ENCODE peak calls at places on chromosomes 2 and 18, in six cellular contexts. O is endothelial cell; M is iris pigment epithelial cell; X is foreskin melanocyte; D is heart left ventricle; P is activated CD4-positive, alpha-beta T cell treated with anti-CD3 and anti-CD28 coated beads for 24 hours. I is an unnamed sample.

GRCh38 chr2:230418341-230419016 is 2.5 kb downstream of the SP100 start:
- DNase-seq in O (no peak), M (peak; percentile 83), X (no peak), D (peak; percentile 49), P (no peak), I (no peak)

GRCh38 chr18:22385718-22386117 is 32.0 kb downstream of the CTAGE1 start:
- DNase-seq in O (no peak), M (peak; percentile 87), X (no peak), D (no peak), P (no peak), I (no peak)

GRCh38 chr2:203594541-203594940 is 59.4 kb upstream of the RAPH1 start:
- DNase-seq in O (no peak), M (peak; percentile 89), X (peak; percentile 62), D (no peak), P (no peak), I (no peak)

GRCh38 chr18:73487956-73488355 is 620.2 kb upstream of the NETO1 start:
- DNase-seq in O (no peak), M (no peak), X (no peak), D (no peak), P (no peak), I (no peak)

GRCh38 chr2:230723363-230723762 is 10.7 kb downstream of the CAB39 start:
- DNase-seq in O (no peak), M (peak; percentile 53), X (no peak), D (no peak), P (no peak), I (no peak)

GRCh38 chr2:239252433-239253200 is 148.2 kb downstream of the HDAC4 start:
- DNase-seq in O (no peak), M (no peak), X (peak; percentile 74), D (peak; percentile 90), P (no peak), I (no peak)

GRCh38 chr2:170818294-170819104 is 1.8 kb downstream of the GAD1 start:
- DNase-seq in O (no peak), M (no peak), X (no peak), D (no peak), P (no peak), I (no peak)

GRCh38 chr2:45406626-45407025 is 204.4 kb downstream of the SRBD1 start:
- DNase-seq in O (no peak), M (peak; percentile 65), X (no peak), D (no peak), P (no peak), I (no peak)

GRCh38 chr2:45184606-45185005 is 175.4 kb upstream of the SIX2 start:
- DNase-seq in O (no peak), M (peak; percentile 48), X (no peak), D (no peak), P (no peak), I (no peak)

GRCh38 chr2:237614151-237614720 is 13.2 kb upstream of the LRRFIP1 start:
- DNase-seq in O (no peak), M (peak; percentile 75), X (no peak), D (no peak), P (no peak), I (no peak)

GRCh38 chr2:86044614-86045013 is 61.1 kb downstream of the POLR1A start:
- DNase-seq in O (no peak), M (no peak), X (no peak), D (no peak), P (no peak), I (no peak)

GRCh38 chr18:48952287-48953095 is 1.7 kb upstream of the SMAD7 start:
- DNase-seq in O (peak; percentile 67), M (peak; percentile 87), X (peak; percentile 67), D (peak; percentile 90), P (peak; percentile 27), I (peak; percentile 85)

GRCh38 chr2:151860613-151861146 is 32.5 kb upstream of the ARL5A start:
- DNase-seq in O (no peak), M (no peak), X (no peak), D (no peak), P (no peak), I (no peak)

I was measured in NCI-H2227 treated with DMSO at 0.1 percent for 48 hours.